ENCODE peak calls at places on chromosomes 16 and 17, in five cellular contexts. One of them, this sample, is unnamed.

GRCh38 chr17:16428098-16428882 is 12.9 kb downstream of the TRPV2 start:
- DNase-seq in lower leg skin: no peak
- DNase-seq in effector memory CD4-positive, alpha-beta T cell: no peak
- DNase-seq in body of pancreas: peak; percentile 75
- DNase-seq in endodermal cell: peak; percentile 89
- DNase-seq in this sample: peak; percentile 64

GRCh38 chr17:80599546-80600305 is 55.1 kb downstream of the RPTOR start:
- DNase-seq in lower leg skin: no peak
- DNase-seq in effector memory CD4-positive, alpha-beta T cell: no peak
- DNase-seq in body of pancreas: no peak
- DNase-seq in endodermal cell: peak; percentile 45
- DNase-seq in this sample: no peak

GRCh38 chr17:81338301-81339179 is 43.4 kb upstream of the SLC38A10 start:
- DNase-seq in lower leg skin: no peak
- DNase-seq in effector memory CD4-positive, alpha-beta T cell: no peak
- DNase-seq in body of pancreas: no peak
- DNase-seq in endodermal cell: peak; percentile 66
- DNase-seq in this sample: peak; percentile 39

GRCh38 chr16:2008009-2008526 is 1.6 kb downstream of the ZNF598 start:
- DNase-seq in lower leg skin: peak; percentile 69
- DNase-seq in effector memory CD4-positive, alpha-beta T cell: no peak
- DNase-seq in body of pancreas: peak; percentile 66
- DNase-seq in endodermal cell: no peak
- DNase-seq in this sample: no peak

GRCh38 chr16:31134625-31135534 is 647 bp downstream of the PRSS8 start:
- DNase-seq in lower leg skin: no peak
- DNase-seq in effector memory CD4-positive, alpha-beta T cell: no peak
- DNase-seq in body of pancreas: peak; percentile 77
- DNase-seq in endodermal cell: peak; percentile 90
- DNase-seq in this sample: peak; percentile 85

GRCh38 chr17:41324180-41325075 is 8.9 kb upstream of the KRTAP17-1 start:
- DNase-seq in lower leg skin: no peak
- DNase-seq in effector memory CD4-positive, alpha-beta T cell: no peak
- DNase-seq in body of pancreas: no peak
- DNase-seq in endodermal cell: peak; percentile 89
- DNase-seq in this sample: no peak

GRCh38 chr17:81482673-81483072 is 29.9 kb downstream of the ACTG1 start:
- DNase-seq in lower leg skin: no peak
- DNase-seq in effector memory CD4-positive, alpha-beta T cell: no peak
- DNase-seq in body of pancreas: no peak
- DNase-seq in endodermal cell: no peak
- DNase-seq in this sample: no peak

GRCh38 chr16:12535535-12536411 is 267.9 kb downstream of the CPPED1 start:
- DNase-seq in lower leg skin: no peak
- DNase-seq in effector memory CD4-positive, alpha-beta T cell: no peak
- DNase-seq in body of pancreas: no peak
- DNase-seq in endodermal cell: peak; percentile 84
- DNase-seq in this sample: no peak

GRCh38 chr17:79798296-79799173 is 1.7 kb upstream of the CBX8 start:
- DNase-seq in lower leg skin: peak; percentile 19
- DNase-seq in effector memory CD4-positive, alpha-beta T cell: no peak
- DNase-seq in body of pancreas: no peak
- DNase-seq in endodermal cell: peak; percentile 82
- DNase-seq in this sample: peak; percentile 78

GRCh38 chr17:63364387-63364786 is 81.7 kb downstream of the CYB561 start:
- DNase-seq in lower leg skin: no peak
- DNase-seq in effector memory CD4-positive, alpha-beta T cell: no peak
- DNase-seq in body of pancreas: no peak
- DNase-seq in endodermal cell: no peak
- DNase-seq in this sample: no peak

GRCh38 chr17:16081507-16082087 is 82.0 kb downstream of the TTC19 start:
- DNase-seq in lower leg skin: no peak
- DNase-seq in effector memory CD4-positive, alpha-beta T cell: no peak
- DNase-seq in body of pancreas: no peak
- DNase-seq in endodermal cell: peak; percentile 59
- DNase-seq in this sample: no peak

GRCh38 chr16:5207001-5207523 is 109.5 kb upstream of the EEF2KMT start:
- DNase-seq in lower leg skin: no peak
- DNase-seq in effector memory CD4-positive, alpha-beta T cell: no peak
- DNase-seq in body of pancreas: no peak
- DNase-seq in endodermal cell: no peak
- DNase-seq in this sample: no peak

GRCh38 chr17:19260958-19261357 is 23.8 kb downstream of the EPN2 start:
- DNase-seq in lower leg skin: no peak
- DNase-seq in effector memory CD4-positive, alpha-beta T cell: no peak
- DNase-seq in body of pancreas: no peak
- DNase-seq in endodermal cell: no peak
- DNase-seq in this sample: no peak

GRCh38 chr16:65032397-65032796 is 89.5 kb downstream of the CDH11 start:
- DNase-seq in lower leg skin: no peak
- DNase-seq in effector memory CD4-positive, alpha-beta T cell: no peak
- DNase-seq in body of pancreas: no peak
- DNase-seq in endodermal cell: no peak
- DNase-seq in this sample: no peak

GRCh38 chr17:42547698-42548069 is 5.0 kb upstream of the HSD17B1 start:
- DNase-seq in lower leg skin: no peak
- DNase-seq in effector memory CD4-positive, alpha-beta T cell: no peak
- DNase-seq in body of pancreas: no peak
- DNase-seq in endodermal cell: no peak
- DNase-seq in this sample: no peak

GRCh38 chr16:21185659-21186325 is 25.6 kb downstream of the ZP2 start:
- DNase-seq in lower leg skin: no peak
- DNase-seq in effector memory CD4-positive, alpha-beta T cell: no peak
- DNase-seq in body of pancreas: no peak
- DNase-seq in endodermal cell: no peak
- DNase-seq in this sample: no peak

GRCh38 chr16:88264641-88265285 is 118.0 kb upstream of the ZNF469 start:
- DNase-seq in lower leg skin: peak; percentile 97
- DNase-seq in effector memory CD4-positive, alpha-beta T cell: peak; percentile 29
- DNase-seq in body of pancreas: peak; percentile 84
- DNase-seq in endodermal cell: peak; percentile 90
- DNase-seq in this sample: peak; percentile 95

GRCh38 chr17:32264140-32264799 is 1.4 kb upstream of the RHBDL3 start:
- DNase-seq in lower leg skin: no peak
- DNase-seq in effector memory CD4-positive, alpha-beta T cell: no peak
- DNase-seq in body of pancreas: no peak
- DNase-seq in endodermal cell: peak; percentile 85
- DNase-seq in this sample: no peak

GRCh38 chr16:62363451-62363850 is 327.2 kb upstream of the CDH8 start:
- DNase-seq in lower leg skin: no peak
- DNase-seq in effector memory CD4-positive, alpha-beta T cell: no peak
- DNase-seq in body of pancreas: no peak
- DNase-seq in endodermal cell: peak; percentile 58
- DNase-seq in this sample: no peak

GRCh38 chr16:85028638-85029412 is 1.2 kb downstream of the KIAA0513 start:
- DNase-seq in lower leg skin: peak; percentile 65
- DNase-seq in effector memory CD4-positive, alpha-beta T cell: peak; percentile 79
- DNase-seq in body of pancreas: peak; percentile 83
- DNase-seq in endodermal cell: peak; percentile 66
- DNase-seq in this sample: no peak